ENCODE peak calls at places on chromosomes 13 and 19, in eight cellular contexts. D is ELF-1; F is activated CD8-positive, alpha-beta T cell treated with anti-CD3 and anti-CD28 coated beads, Interleukin-2, amount 10 ng/mL, durations not matched to agents 7 days and 5 days; N is T-helper 2 cell; K is Calu3; G is bronchial epithelial cell; R is thoracic aorta; C is CD8-positive, alpha-beta memory T cell. W is an unnamed sample.

GRCh38 chr19:53810187-53810546 is 13.9 kb downstream of the NLRP12 start:
- DNase-seq in F (no peak), R (no peak), N (no peak), G (no peak), K (no peak), C (no peak), D (no peak), W (no peak)

GRCh38 chr19:13155472-13156284 is 5.5 kb downstream of the IER2 start:
- DNase-seq in G (peak; percentile 69), R (no peak), N (peak; percentile 87), F (peak; percentile 86), C (peak; percentile 78), D (peak; percentile 75), K (peak; percentile 85), W (no peak)

GRCh38 chr13:86856996-86857395 is 814.2 kb upstream of the SLITRK5 start:
- DNase-seq in C (no peak), N (no peak), R (no peak), F (no peak), D (peak; percentile 69), K (no peak), G (peak; percentile 38), W (no peak)

GRCh38 chr19:1910169-1910568 is 5.0 kb downstream of the ADAT3 start:
- DNase-seq in G (no peak), N (no peak), R (no peak), F (no peak), D (no peak), K (no peak), C (no peak), W (no peak)

GRCh38 chr19:9054207-9054606 is 32.7 kb upstream of the OR1M1 start:
- DNase-seq in N (no peak), R (no peak), G (no peak), F (no peak), C (no peak), K (no peak), D (no peak), W (no peak)

GRCh38 chr19:2110822-2111221 is 14.1 kb downstream of the IZUMO4 start:
- DNase-seq in R (no peak), N (no peak), C (no peak), F (no peak), K (no peak), G (no peak), D (no peak), W (no peak)

GRCh38 chr19:709196-709964 is 645 bp downstream of the PALM start:
- DNase-seq in N (no peak), G (no peak), R (no peak), D (no peak), C (no peak), F (no peak), K (no peak), W (no peak)

GRCh38 chr13:35851238-35851814 is 279.9 kb downstream of the DCLK1 start:
- DNase-seq in C (no peak), D (no peak), R (no peak), G (no peak), F (no peak), N (no peak), K (no peak), W (no peak)

GRCh38 chr13:98129059-98129741 is 13.7 kb upstream of the FARP1 start:
- DNase-seq in R (no peak), N (no peak), C (no peak), K (no peak), D (no peak), G (peak; percentile 68), F (no peak), W (no peak)

GRCh38 chr19:50331187-50332013 is 2.2 kb upstream of the KCNC3 start:
- DNase-seq in C (no peak), D (peak; percentile 46), N (no peak), K (no peak), R (no peak), G (no peak), F (peak; percentile 38), W (no peak)

GRCh38 chr19:47698631-47699359 is 14.4 kb upstream of the EHD2 start:
- DNase-seq in C (no peak), G (no peak), D (no peak), K (no peak), R (no peak), N (no peak), F (no peak), W (no peak)

GRCh38 chr13:109145631-109146030 is 516.2 kb downstream of the MYO16 start:
- DNase-seq in R (no peak), F (peak; percentile 22), D (peak; percentile 21), N (no peak), K (no peak), G (peak; percentile 71), C (no peak), W (no peak)

GRCh38 chr13:113882266-113882627 is 18.4 kb upstream of the GAS6 start:
- DNase-seq in R (no peak), F (peak; percentile 17), G (no peak), C (no peak), N (no peak), D (peak; percentile 39), K (no peak), W (no peak)

GRCh38 chr19:13095934-13096890 is 6.4 kb downstream of the LYL1 start:
- DNase-seq in N (no peak), K (no peak), D (peak; percentile 86), C (no peak), R (no peak), F (no peak), G (no peak), W (no peak)

GRCh38 chr19:56423985-56424353 is 19.8 kb downstream of the ZNF583 start:
- DNase-seq in G (peak; percentile 1), F (no peak), K (no peak), R (no peak), D (no peak), C (no peak), N (no peak), W (no peak)

GRCh38 chr19:49073514-49074378 is 1.2 kb upstream of the KCNA7 start:
- DNase-seq in K (peak; percentile 74), G (no peak), D (peak; percentile 70), R (no peak), C (no peak), F (no peak), N (no peak), W (no peak)

GRCh38 chr13:112931028-112931934 is 37.7 kb upstream of the MCF2L start:
- DNase-seq in R (no peak), G (peak; percentile 17), K (peak; percentile 44), F (no peak), C (no peak), N (no peak), D (peak; percentile 87), W (peak; percentile 52)

GRCh38 chr13:29845440-29846056 is 4.9 kb downstream of the UBL3 start:
- DNase-seq in D (no peak), C (no peak), F (no peak), G (no peak), R (no peak), N (no peak), K (no peak), W (no peak)

GRCh38 chr13:79393564-79394249 is 12.3 kb downstream of the RBM26 start:
- DNase-seq in G (no peak), F (peak; percentile 59), N (no peak), K (no peak), R (no peak), C (no peak), D (peak; percentile 68), W (no peak)

GRCh38 chr19:19944583-19944880 is 43.8 kb downstream of the ZNF93 start:
- DNase-seq in N (no peak), R (no peak), G (no peak), D (no peak), K (no peak), F (no peak), C (no peak), W (no peak)

GRCh38 chr13:36341718-36342117 is 4.5 kb downstream of the SPART start:
- DNase-seq in D (no peak), K (no peak), R (no peak), G (peak; percentile 42), C (no peak), F (no peak), N (no peak), W (no peak)

GRCh38 chr13:106467406-106468122 is 67.9 kb downstream of the EFNB2 start:
- DNase-seq in G (no peak), N (no peak), D (peak; percentile 84), K (no peak), R (no peak), F (no peak), C (no peak), W (no peak)

GRCh38 chr19:7970716-7971448 is 27.4 kb upstream of the TIMM44 start:
- DNase-seq in R (no peak), F (peak; percentile 38), D (peak; percentile 85), N (no peak), C (no peak), K (peak; percentile 46), G (peak; percentile 31), W (peak; percentile 81)

GRCh38 chr19:10797541-10798256 is 38.3 kb downstream of the TMED1 start:
- DNase-seq in G (no peak), F (peak; percentile 88), K (no peak), N (peak; percentile 98), D (no peak), R (no peak), C (peak; percentile 87), W (no peak)

GRCh38 chr13:20148501-20149183 is 12.2 kb downstream of the GJA3 start:
- DNase-seq in D (no peak), R (no peak), N (no peak), G (no peak), F (no peak), K (no peak), C (no peak), W (no peak)

GRCh38 chr13:42396501-42396900 is 124.5 kb downstream of the AKAP11 start:
- DNase-seq in F (peak; percentile 67), D (no peak), R (no peak), K (no peak), N (no peak), C (peak; percentile 10), G (no peak), W (no peak)

GRCh38 chr19:40464059-40465024 is 1.2 kb downstream of the BLVRB start:
- DNase-seq in C (peak; percentile 63), K (peak; percentile 97), R (peak; percentile 76), G (peak; percentile 89), D (peak; percentile 88), F (peak; percentile 74), N (peak; percentile 42), W (no peak)

GRCh38 chr19:51727349-51727880 is 3.6 kb upstream of the HAS1 start:
- DNase-seq in K (no peak), R (no peak), N (no peak), C (no peak), D (no peak), F (no peak), G (peak; percentile 67), W (no peak)

GRCh38 chr19:51259348-51260245 is 8.7 kb downstream of the SIGLECL1 start:
- DNase-seq in R (no peak), F (peak; percentile 80), G (peak; percentile 17), K (peak; percentile 75), N (no peak), C (no peak), D (peak; percentile 63), W (peak; percentile 27)

GRCh38 chr19:10187315-10187714 is 7.4 kb downstream of the DNMT1 start:
- DNase-seq in F (no peak), G (no peak), N (no peak), C (no peak), K (no peak), D (no peak), R (no peak), W (no peak)

GRCh38 chr13:85544756-85545155 is 254.5 kb downstream of the SLITRK6 start:
- DNase-seq in N (no peak), G (no peak), R (no peak), F (no peak), K (no peak), D (no peak), C (no peak), W (no peak)

GRCh38 chr19:35673121-35673804 is 6.9 kb downstream of the UPK1A start:
- DNase-seq in C (peak; percentile 13), K (peak; percentile 74), N (no peak), R (no peak), F (peak; percentile 66), G (peak; percentile 60), D (peak; percentile 79), W (peak; percentile 37)

GRCh38 chr19:34217952-34218817 is 36.2 kb upstream of the GARRE1 start:
- DNase-seq in F (peak; percentile 75), D (no peak), G (peak; percentile 91), C (peak; percentile 47), N (peak; percentile 81), R (no peak), K (peak; percentile 73), W (no peak)

GRCh38 chr13:112248406-112248760 is 127.8 kb upstream of the SPACA7 start:
- DNase-seq in F (no peak), R (no peak), K (no peak), C (no peak), N (no peak), D (no peak), G (no peak), W (no peak)